ENCODE peak calls at places on chromosome 2, in eight cellular contexts. One of them, this sample, is unnamed.

GRCh38 chr2:143162997-143163396 is 33.8 kb downstream of the ARHGAP15 start:
- DNase-seq in effector memory CD8-positive, alpha-beta T cell: no peak
- DNase-seq in occipital lobe: no peak
- DNase-seq in HEK293T: no peak
- DNase-seq in NAMALWA: no peak
- DNase-seq in hippocampal formation: no peak
- DNase-seq in KG1: no peak
- DNase-seq in activated naive CD4-positive, alpha-beta T cell treated with Interleukin-2 at 50 U/mL for 16 hours: no peak
- DNase-seq in this sample: no peak

GRCh38 chr2:236865052-236865451 is 220.6 kb upstream of the COPS8 start:
- DNase-seq in occipital lobe: no peak
- DNase-seq in KG1: no peak
- DNase-seq in HEK293T: no peak
- DNase-seq in NAMALWA: no peak
- DNase-seq in activated naive CD4-positive, alpha-beta T cell treated with Interleukin-2 at 50 U/mL for 16 hours: no peak
- DNase-seq in effector memory CD8-positive, alpha-beta T cell: no peak
- DNase-seq in hippocampal formation: no peak
- DNase-seq in this sample: no peak

GRCh38 chr2:215870088-215870490 is 143.3 kb downstream of the MREG start:
- DNase-seq in hippocampal formation: no peak
- DNase-seq in occipital lobe: no peak
- DNase-seq in HEK293T: no peak
- DNase-seq in KG1: no peak
- DNase-seq in activated naive CD4-positive, alpha-beta T cell treated with Interleukin-2 at 50 U/mL for 16 hours: no peak
- DNase-seq in NAMALWA: no peak
- DNase-seq in effector memory CD8-positive, alpha-beta T cell: no peak
- DNase-seq in this sample: no peak

GRCh38 chr2:231331533-231331932 is 64.0 kb upstream of the B3GNT7 start:
- DNase-seq in HEK293T: no peak
- DNase-seq in effector memory CD8-positive, alpha-beta T cell: no peak
- DNase-seq in NAMALWA: no peak
- DNase-seq in activated naive CD4-positive, alpha-beta T cell treated with Interleukin-2 at 50 U/mL for 16 hours: no peak
- DNase-seq in occipital lobe: no peak
- DNase-seq in hippocampal formation: no peak
- DNase-seq in KG1: no peak
- DNase-seq in this sample: no peak

GRCh38 chr2:4763009-4763408 is 929.2 kb upstream of the SOX11 start:
- DNase-seq in activated naive CD4-positive, alpha-beta T cell treated with Interleukin-2 at 50 U/mL for 16 hours: no peak
- DNase-seq in NAMALWA: peak
- DNase-seq in occipital lobe: no peak
- DNase-seq in hippocampal formation: peak
- DNase-seq in KG1: peak
- DNase-seq in effector memory CD8-positive, alpha-beta T cell: no peak
- DNase-seq in HEK293T: peak
- DNase-seq in this sample: no peak

GRCh38 chr2:158931577-158931976 is 36.9 kb upstream of the TANC1 start:
- DNase-seq in HEK293T: no peak
- DNase-seq in occipital lobe: no peak
- DNase-seq in KG1: no peak
- DNase-seq in hippocampal formation: no peak
- DNase-seq in activated naive CD4-positive, alpha-beta T cell treated with Interleukin-2 at 50 U/mL for 16 hours: no peak
- DNase-seq in effector memory CD8-positive, alpha-beta T cell: no peak
- DNase-seq in NAMALWA: no peak
- DNase-seq in this sample: no peak

GRCh38 chr2:235191933-235192332 is 240.1 kb downstream of the SH3BP4 start:
- DNase-seq in effector memory CD8-positive, alpha-beta T cell: no peak
- DNase-seq in activated naive CD4-positive, alpha-beta T cell treated with Interleukin-2 at 50 U/mL for 16 hours: no peak
- DNase-seq in HEK293T: no peak
- DNase-seq in KG1: no peak
- DNase-seq in occipital lobe: no peak
- DNase-seq in NAMALWA: no peak
- DNase-seq in hippocampal formation: no peak
- DNase-seq in this sample: no peak

GRCh38 chr2:111172666-111173065 is 52.0 kb downstream of the BCL2L11 start:
- DNase-seq in NAMALWA: no peak
- DNase-seq in KG1: no peak
- DNase-seq in occipital lobe: no peak
- DNase-seq in effector memory CD8-positive, alpha-beta T cell: no peak
- DNase-seq in hippocampal formation: no peak
- DNase-seq in HEK293T: no peak
- DNase-seq in activated naive CD4-positive, alpha-beta T cell treated with Interleukin-2 at 50 U/mL for 16 hours: no peak
- DNase-seq in this sample: no peak

GRCh38 chr2:128180031-128180430 is 89.0 kb downstream of the UGGT1 start:
- DNase-seq in KG1: no peak
- DNase-seq in HEK293T: no peak
- DNase-seq in occipital lobe: no peak
- DNase-seq in NAMALWA: no peak
- DNase-seq in hippocampal formation: no peak
- DNase-seq in activated naive CD4-positive, alpha-beta T cell treated with Interleukin-2 at 50 U/mL for 16 hours: no peak
- DNase-seq in effector memory CD8-positive, alpha-beta T cell: no peak
- DNase-seq in this sample: no peak

GRCh38 chr2:63842149-63843061 is 709 bp downstream of the UGP2 start:
- DNase-seq in NAMALWA: peak
- DNase-seq in activated naive CD4-positive, alpha-beta T cell treated with Interleukin-2 at 50 U/mL for 16 hours: no peak
- DNase-seq in occipital lobe: no peak
- DNase-seq in effector memory CD8-positive, alpha-beta T cell: no peak
- DNase-seq in hippocampal formation: no peak
- DNase-seq in KG1: peak
- DNase-seq in HEK293T: peak
- DNase-seq in this sample: no peak

GRCh38 chr2:191638079-191638801 is 39.7 kb upstream of the NABP1 start:
- DNase-seq in HEK293T: no peak
- DNase-seq in KG1: no peak
- DNase-seq in NAMALWA: no peak
- DNase-seq in effector memory CD8-positive, alpha-beta T cell: no peak
- DNase-seq in activated naive CD4-positive, alpha-beta T cell treated with Interleukin-2 at 50 U/mL for 16 hours: no peak
- DNase-seq in occipital lobe: no peak
- DNase-seq in hippocampal formation: no peak
- DNase-seq in this sample: no peak

GRCh38 chr2:143545059-143545458 is 415.8 kb downstream of the ARHGAP15 start:
- DNase-seq in occipital lobe: no peak
- DNase-seq in KG1: no peak
- DNase-seq in NAMALWA: no peak
- DNase-seq in effector memory CD8-positive, alpha-beta T cell: no peak
- DNase-seq in HEK293T: no peak
- DNase-seq in activated naive CD4-positive, alpha-beta T cell treated with Interleukin-2 at 50 U/mL for 16 hours: no peak
- DNase-seq in hippocampal formation: no peak
- DNase-seq in this sample: no peak

GRCh38 chr2:141941224-141941714 is 189.5 kb downstream of the LRP1B start:
- DNase-seq in HEK293T: no peak
- DNase-seq in effector memory CD8-positive, alpha-beta T cell: no peak
- DNase-seq in KG1: no peak
- DNase-seq in occipital lobe: no peak
- DNase-seq in activated naive CD4-positive, alpha-beta T cell treated with Interleukin-2 at 50 U/mL for 16 hours: no peak
- DNase-seq in NAMALWA: no peak
- DNase-seq in hippocampal formation: no peak
- DNase-seq in this sample: no peak

GRCh38 chr2:96258393-96259022 is 7.3 kb downstream of the TMEM127 start:
- DNase-seq in KG1: no peak
- DNase-seq in hippocampal formation: no peak
- DNase-seq in NAMALWA: no peak
- DNase-seq in effector memory CD8-positive, alpha-beta T cell: no peak
- DNase-seq in activated naive CD4-positive, alpha-beta T cell treated with Interleukin-2 at 50 U/mL for 16 hours: no peak
- DNase-seq in occipital lobe: no peak
- DNase-seq in HEK293T: no peak
- DNase-seq in this sample: no peak